ENCODE peak calls at places on chromosome 6, in ten cellular contexts. J is CD8-positive, alpha-beta T cell; L is heart right ventricle; T is tibial artery; S is transverse colon; F is right cardiac atrium; Q is breast epithelium; I is adipocyte; Y is small intestine; G is body of pancreas. M is an unnamed sample.

GRCh38 chr6:84033523-84034451 is at the start of gene MRAP2:
- DNase-seq in J (no peak), L (no peak), S (peak; percentile 50), T (peak; percentile 70), Y (peak; percentile 51), F (peak; percentile 72), G (peak; percentile 55), I (peak; percentile 21), Q (no peak), M (peak; percentile 31)

GRCh38 chr6:141484726-141485125 is 648.0 kb upstream of the GJE1 start:
- DNase-seq in G (no peak), L (no peak), T (no peak), F (no peak), Q (no peak), J (no peak), I (no peak), S (peak; percentile 17), Y (peak; percentile 13), M (no peak)

GRCh38 chr6:108113557-108114519 is 39.3 kb upstream of the OSTM1 start:
- DNase-seq in G (peak; percentile 36), I (peak; percentile 86), L (peak; percentile 39), Q (no peak), T (no peak), Y (peak; percentile 30), S (no peak), F (no peak), J (no peak), M (peak; percentile 38)

GRCh38 chr6:125250511-125250910 is 51.3 kb downstream of the HDDC2 start:
- DNase-seq in F (no peak), L (no peak), Y (no peak), J (no peak), I (no peak), T (no peak), S (no peak), G (no peak), Q (no peak), M (no peak)

GRCh38 chr6:116406678-116407345 is 36.1 kb downstream of the DSE start:
- DNase-seq in G (no peak), T (no peak), L (no peak), Q (no peak), S (no peak), F (no peak), Y (no peak), I (peak; percentile 75), J (no peak), M (no peak)

GRCh38 chr6:162670345-162670744 is 57.2 kb downstream of the PRKN start:
- DNase-seq in Y (no peak), T (no peak), I (no peak), G (peak; percentile 6), S (no peak), J (no peak), Q (no peak), F (no peak), L (peak; percentile 36), M (no peak)

GRCh38 chr6:136181858-136182257 is 68.3 kb downstream of the MTFR2 start:
- DNase-seq in J (no peak), Y (no peak), S (no peak), I (no peak), T (no peak), G (no peak), L (no peak), Q (no peak), F (no peak), M (no peak)

GRCh38 chr6:151130329-151130728 is 109.4 kb upstream of the AKAP12 start:
- DNase-seq in J (no peak), G (no peak), F (no peak), Q (no peak), L (no peak), T (no peak), I (no peak), Y (no peak), S (no peak), M (no peak)

DNA sequence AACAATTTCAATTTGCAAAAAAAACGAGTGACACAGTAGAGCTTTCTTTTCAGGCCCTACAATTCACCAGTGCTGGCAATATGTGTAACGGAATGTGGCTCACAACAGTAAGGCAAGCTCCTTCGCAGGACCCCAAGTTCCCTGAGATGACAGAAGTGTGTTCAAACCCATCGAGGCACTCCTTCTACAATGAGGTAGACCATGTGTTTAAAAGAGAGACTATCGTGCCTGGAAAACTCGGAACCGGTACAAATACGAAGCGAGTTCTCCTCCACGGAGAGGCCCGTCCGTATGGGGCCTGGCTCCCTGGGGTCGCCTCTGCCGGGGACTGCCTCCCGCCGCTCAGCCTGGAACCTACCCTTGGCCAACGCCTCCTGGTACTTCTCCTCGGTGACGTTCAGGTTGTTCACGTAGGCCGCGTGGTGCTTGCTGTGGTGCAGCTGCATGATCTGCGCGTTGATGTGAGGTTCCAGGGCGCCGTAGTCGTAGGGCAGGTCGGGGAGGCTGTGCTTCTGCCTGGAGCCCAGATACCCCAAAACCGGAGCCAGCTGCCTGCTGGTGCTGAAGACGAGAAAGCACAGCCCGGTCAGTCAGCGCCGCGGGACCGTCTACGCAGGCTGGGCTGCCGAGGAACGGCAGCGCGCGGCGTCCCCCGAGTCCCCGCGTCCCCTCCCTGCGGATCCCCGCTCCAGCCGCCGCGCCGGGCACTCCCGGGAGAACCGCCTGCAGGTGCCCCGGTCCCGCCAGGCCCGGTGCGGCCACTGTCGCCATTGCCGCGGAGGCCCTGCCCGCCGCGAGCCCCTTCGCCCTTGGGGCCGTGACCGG is 526 bp downstream of the SOD2 start:
- DNase-seq in G (peak; percentile 71), L (peak; percentile 51), F (peak; percentile 78), Y (peak; percentile 68), J (peak; percentile 24), Q (peak; percentile 42), T (peak; percentile 80), I (peak; percentile 68), S (peak; percentile 71), M (peak; percentile 70)
- H3K4me1 ChIP-seq in G (peaks cover 46% of the 10 kb centered on the region), L (peaks cover 57% of the 10 kb centered on the region), F (peaks cover 3% of the 10 kb centered on the region), Y (peaks cover 9% of the 10 kb centered on the region), J (peaks cover 28% of the 10 kb centered on the region), Q (peaks cover 11% of the 10 kb centered on the region), T (peaks cover 8% of the 10 kb centered on the region), I (peaks cover 60% of the 10 kb centered on the region), S (peaks cover 37% of the 10 kb centered on the region), M (peaks cover 10% of the 10 kb centered on the region)

GRCh38 chr6:3738381-3739131 is 13.0 kb downstream of the PXDC1 start:
- DNase-seq in S (peak; percentile 7), T (peak; percentile 64), J (no peak), L (no peak), F (no peak), Q (no peak), G (no peak), Y (no peak), I (no peak), M (no peak)
- H3K4me1 ChIP-seq in S (peaks cover 21% of the 10 kb centered on the region), T (peaks cover 72% of the 10 kb centered on the region), J (peaks cover 9% of the 10 kb centered on the region), L (peaks cover 49% of the 10 kb centered on the region), F (peaks cover under 1% of the 10 kb centered on the region), Q (peaks cover 4% of the 10 kb centered on the region), G (peaks cover 14% of the 10 kb centered on the region), Y (no peaks in the 10 kb centered on the region), I (peaks cover 83% of the 10 kb centered on the region), M (peaks cover 12% of the 10 kb centered on the region)

GRCh38 chr6:106527111-106527510 is 102.2 kb downstream of the RTN4IP1 start:
- DNase-seq in S (no peak), L (no peak), Y (peak; percentile 62), J (no peak), I (no peak), T (no peak), G (no peak), Q (no peak), F (no peak), M (no peak)

GRCh38 chr6:106529438-106529837 is 99.9 kb downstream of the RTN4IP1 start:
- DNase-seq in J (no peak), F (no peak), I (no peak), T (no peak), S (no peak), G (no peak), L (no peak), Q (no peak), Y (peak; percentile 72), M (no peak)

GRCh38 chr6:106530026-106530425 is 99.3 kb downstream of the RTN4IP1 start:
- DNase-seq in S (no peak), Q (no peak), F (no peak), L (no peak), I (no peak), J (no peak), T (no peak), Y (no peak), G (no peak), M (no peak)

GRCh38 chr6:106527979-106528378 is 101.3 kb downstream of the RTN4IP1 start:
- DNase-seq in T (no peak), S (no peak), Y (no peak), J (no peak), F (no peak), Q (no peak), G (no peak), I (peak; percentile 73), L (no peak), M (no peak)

DNA sequence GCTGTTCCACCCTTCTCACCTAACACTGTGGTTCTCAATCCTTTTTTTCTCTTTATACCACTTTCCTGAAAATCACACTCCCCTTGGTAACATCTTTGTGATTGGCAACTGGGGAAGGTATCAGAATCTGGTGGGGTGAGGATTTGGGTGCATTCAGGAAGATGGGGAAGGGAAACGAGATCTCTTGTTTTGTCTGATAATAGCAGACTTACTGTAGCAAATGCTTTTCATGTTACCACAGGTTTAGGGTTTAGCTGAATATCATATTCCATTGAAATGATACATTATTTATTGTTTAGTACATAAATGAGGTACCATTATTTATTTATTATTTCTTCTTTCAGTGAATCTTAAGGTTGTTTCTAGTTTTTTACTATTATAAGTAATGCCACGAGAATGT is 100.8 kb downstream of the RTN4IP1 start:
- DNase-seq in J (no peak), S (no peak), Q (no peak), F (no peak), G (no peak), I (no peak), T (no peak), Y (no peak), L (no peak), M (no peak)
- H3K4me1 ChIP-seq in J (peaks cover 20% of the 10 kb centered on the region), S (peaks cover 6% of the 10 kb centered on the region), Q (peaks cover 4% of the 10 kb centered on the region), F (no peaks in the 10 kb centered on the region), G (peaks cover 8% of the 10 kb centered on the region), I (peaks cover 48% of the 10 kb centered on the region), T (no peaks in the 10 kb centered on the region), Y (no peaks in the 10 kb centered on the region), L (no peaks in the 10 kb centered on the region), M (no peaks in the 10 kb centered on the region)

GRCh38 chr6:15907914-15908518 is 220.9 kb upstream of the MYLIP start:
- DNase-seq in L (no peak), J (no peak), Y (peak; percentile 65), T (no peak), I (no peak), Q (peak; percentile 52), G (peak; percentile 43), F (no peak), S (peak; percentile 15), M (no peak)

GRCh38 chr6:15906393-15906976 is 222.4 kb upstream of the MYLIP start:
- DNase-seq in L (no peak), J (no peak), Q (no peak), I (no peak), G (peak; percentile 16), S (no peak), Y (no peak), T (no peak), F (no peak), M (no peak)

GRCh38 chr6:15908871-15909270 is 220.0 kb upstream of the MYLIP start:
- DNase-seq in G (no peak), S (no peak), Y (no peak), L (no peak), J (no peak), F (no peak), T (no peak), Q (no peak), I (no peak), M (no peak)

GRCh38 chr6:15904651-15905376 is 224.1 kb upstream of the MYLIP start:
- DNase-seq in S (no peak), J (no peak), I (no peak), F (no peak), T (no peak), G (no peak), Q (no peak), L (no peak), Y (no peak), M (no peak)

DNA sequence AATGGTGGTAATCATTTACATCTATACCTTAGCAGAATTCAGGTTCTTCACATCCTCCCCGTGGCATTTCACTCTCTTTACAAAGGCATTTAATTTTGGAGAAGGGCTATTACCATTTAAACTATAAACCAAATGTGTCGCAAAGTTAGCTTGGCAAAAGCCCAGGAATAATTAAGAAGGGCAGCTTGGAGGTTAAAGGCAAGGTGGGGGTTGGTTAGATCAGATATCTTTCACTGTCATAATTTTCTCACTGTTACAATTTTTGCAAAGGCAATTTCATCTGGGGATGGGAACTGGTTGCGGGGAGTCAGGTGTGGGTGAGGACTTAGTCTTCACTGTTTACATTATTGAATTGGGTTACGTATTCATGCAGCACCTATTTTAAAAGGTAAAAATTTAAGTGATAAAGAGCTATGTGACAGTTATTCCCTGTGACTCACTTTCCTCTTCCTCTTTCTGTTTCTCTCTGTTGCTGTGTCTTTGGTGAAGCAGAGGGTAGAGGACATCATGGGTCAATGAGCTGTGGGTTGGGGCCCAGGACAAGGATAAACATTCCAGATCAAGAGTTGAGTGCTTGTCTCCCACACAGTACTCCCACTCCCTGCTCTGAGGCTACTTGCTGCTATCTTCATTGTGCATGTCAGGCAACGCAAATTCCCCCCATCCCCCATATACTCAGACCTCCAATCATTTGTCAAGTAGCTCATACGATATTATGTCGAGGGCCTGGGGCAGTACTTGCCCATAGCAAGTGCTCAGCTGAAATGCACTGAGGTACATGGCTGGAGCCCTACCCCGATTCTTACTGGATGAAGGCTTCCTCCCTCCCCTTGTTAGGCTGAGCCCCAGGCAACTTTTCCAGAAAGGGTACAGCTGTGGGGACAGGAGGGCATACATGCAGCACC is 223.1 kb upstream of the MYLIP start:
- DNase-seq in I (no peak), L (no peak), J (no peak), S (no peak), T (no peak), F (no peak), Y (no peak), G (no peak), Q (no peak), M (no peak)
- H3K4me1 ChIP-seq in I (peaks cover 16% of the 10 kb centered on the region), L (no peaks in the 10 kb centered on the region), J (no peaks in the 10 kb centered on the region), S (no peaks in the 10 kb centered on the region), T (no peaks in the 10 kb centered on the region), F (no peaks in the 10 kb centered on the region), Y (no peaks in the 10 kb centered on the region), G (peaks cover 6% of the 10 kb centered on the region), Q (no peaks in the 10 kb centered on the region), M (no peaks in the 10 kb centered on the region)